ENCODE peak calls at places on chromosome 22, in eight cellular contexts. G is GM20000, Y is fibroblast of pulmonary artery, I is Calu3, S is tibial nerve, L is AG09319, K is HFFc6, V is thoracic aorta. J is an unnamed sample.

GRCh38 chr22:38484244-38484643 is 16.3 kb downstream of the KDELR3 start:
- DNase-seq in G (no peak), Y (no peak), I (no peak), S (no peak), L (no peak), K (no peak), V (no peak), J (no peak)

GRCh38 chr22:32325811-32326237 is 31.8 kb upstream of the RFPL3 start:
- DNase-seq in G (no peak), Y (no peak), I (no peak), S (no peak), L (no peak), K (no peak), V (no peak), J (no peak)

GRCh38 chr22:17334054-17334453 is 35.2 kb upstream of the CECR2 start:
- DNase-seq in G (no peak), Y (no peak), I (no peak), S (no peak), L (no peak), K (no peak), V (no peak), J (no peak)

GRCh38 chr22:48961705-48962104 is 866.0 kb downstream of the BRD1 start:
- DNase-seq in G (no peak), Y (no peak), I (no peak), S (no peak), L (no peak), K (no peak), V (no peak), J (no peak)

GRCh38 chr22:30885591-30885990 is 83.0 kb downstream of the MORC2 start:
- DNase-seq in G (no peak), Y (no peak), I (no peak), S (no peak), L (no peak), K (no peak), V (no peak), J (no peak)

GRCh38 chr22:39448205-39449054 is 8.4 kb upstream of the MGAT3 start:
- DNase-seq in G (no peak), Y (no peak), I (peak), S (no peak), L (no peak), K (no peak), V (no peak), J (no peak)

GRCh38 chr22:35349704-35350538 is 31.0 kb upstream of the HMOX1 start:
- DNase-seq in G (no peak), Y (no peak), I (no peak), S (no peak), L (no peak), K (no peak), V (no peak), J (no peak)

GRCh38 chr22:39381009-39381755 is 18.4 kb upstream of the TAB1 start:
- DNase-seq in G (no peak), Y (no peak), I (no peak), S (no peak), L (no peak), K (no peak), V (no peak), J (no peak)

GRCh38 chr22:48886604-48887393 is 940.9 kb downstream of the BRD1 start:
- DNase-seq in G (no peak), Y (no peak), I (no peak), S (no peak), L (no peak), K (no peak), V (no peak), J (no peak)

GRCh38 chr22:21876486-21877176 is 9.2 kb upstream of the MAPK1 start:
- DNase-seq in G (no peak), Y (peak), I (no peak), S (no peak), L (peak), K (peak), V (no peak), J (peak)

GRCh38 chr22:23385301-23386244 is 194.5 kb downstream of the IGLL1 start:
- DNase-seq in G (peak), Y (peak), I (peak), S (peak), L (peak), K (peak), V (peak), J (peak)

GRCh38 chr22:48959496-48959895 is 868.2 kb downstream of the BRD1 start:
- DNase-seq in G (no peak), Y (no peak), I (no peak), S (no peak), L (no peak), K (no peak), V (no peak), J (no peak)

GRCh38 chr22:48319321-48320047 is 1508.2 kb downstream of the BRD1 start:
- DNase-seq in G (no peak), Y (no peak), I (no peak), S (no peak), L (no peak), K (no peak), V (no peak), J (no peak)

GRCh38 chr22:30423959-30424380 is 1.6 kb upstream of the MTFP1 start:
- DNase-seq in G (peak), Y (peak), I (peak), S (peak), L (peak), K (peak), V (peak), J (peak)

GRCh38 chr22:32103648-32104326 is 55.3 kb downstream of the C22orf42 start:
- DNase-seq in G (no peak), Y (peak), I (no peak), S (no peak), L (no peak), K (peak), V (no peak), J (no peak)

GRCh38 chr22:26416670-26417270 is 12.3 kb upstream of the ASPHD2 start:
- DNase-seq in G (no peak), Y (peak), I (peak), S (no peak), L (no peak), K (peak), V (no peak), J (no peak)

GRCh38 chr22:39128508-39128907 is 24.0 kb downstream of the CBX7 start:
- DNase-seq in G (peak), Y (no peak), I (no peak), S (no peak), L (no peak), K (no peak), V (no peak), J (peak)

GRCh38 chr22:24134090-24134846 is 47.0 kb upstream of the SUSD2 start:
- DNase-seq in G (no peak), Y (no peak), I (no peak), S (no peak), L (no peak), K (no peak), V (no peak), J (no peak)

GRCh38 chr22:38244106-38244505 is 28.7 kb downstream of the TMEM184B start:
- DNase-seq in G (no peak), Y (no peak), I (no peak), S (no peak), L (no peak), K (no peak), V (no peak), J (no peak)

GRCh38 chr22:30436196-30436595 is 10.6 kb downstream of the MTFP1 start:
- DNase-seq in G (no peak), Y (no peak), I (no peak), S (no peak), L (no peak), K (no peak), V (no peak), J (no peak)

GRCh38 chr22:40175571-40176105 is 2.1 kb upstream of the TNRC6B start:
- DNase-seq in G (no peak), Y (no peak), I (no peak), S (no peak), L (no peak), K (no peak), V (no peak), J (no peak)

GRCh38 chr22:20430641-20431519 is 6.7 kb downstream of the SCARF2 start:
- DNase-seq in G (peak), Y (no peak), I (peak), S (no peak), L (no peak), K (no peak), V (no peak), J (peak)

GRCh38 chr22:17241571-17242310 is 22.5 kb upstream of the ADA2 start:
- DNase-seq in G (no peak), Y (no peak), I (no peak), S (no peak), L (no peak), K (no peak), V (no peak), J (no peak)

GRCh38 chr22:41062146-41062545 is 30.2 kb upstream of the EP300 start:
- DNase-seq in G (no peak), Y (no peak), I (no peak), S (no peak), L (no peak), K (no peak), V (no peak), J (no peak)

GRCh38 chr22:21680830-21681565 is 15.2 kb downstream of the PPIL2 start:
- DNase-seq in G (no peak), Y (no peak), I (no peak), S (no peak), L (no peak), K (no peak), V (no peak), J (no peak)

GRCh38 chr22:24106385-24107381 is 74.6 kb upstream of the SUSD2 start:
- DNase-seq in G (peak), Y (no peak), I (no peak), S (no peak), L (peak), K (no peak), V (no peak), J (peak)

GRCh38 chr22:44828193-44828592 is 75.8 kb downstream of the ARHGAP8 start:
- DNase-seq in G (peak), Y (no peak), I (peak), S (no peak), L (no peak), K (no peak), V (no peak), J (peak)
- TF ChIP-seq CTCF in G (no peak), Y (peak), I (peak), S (no peak), L (peak), K (peak), V (no peak), J (peak)

DNA sequence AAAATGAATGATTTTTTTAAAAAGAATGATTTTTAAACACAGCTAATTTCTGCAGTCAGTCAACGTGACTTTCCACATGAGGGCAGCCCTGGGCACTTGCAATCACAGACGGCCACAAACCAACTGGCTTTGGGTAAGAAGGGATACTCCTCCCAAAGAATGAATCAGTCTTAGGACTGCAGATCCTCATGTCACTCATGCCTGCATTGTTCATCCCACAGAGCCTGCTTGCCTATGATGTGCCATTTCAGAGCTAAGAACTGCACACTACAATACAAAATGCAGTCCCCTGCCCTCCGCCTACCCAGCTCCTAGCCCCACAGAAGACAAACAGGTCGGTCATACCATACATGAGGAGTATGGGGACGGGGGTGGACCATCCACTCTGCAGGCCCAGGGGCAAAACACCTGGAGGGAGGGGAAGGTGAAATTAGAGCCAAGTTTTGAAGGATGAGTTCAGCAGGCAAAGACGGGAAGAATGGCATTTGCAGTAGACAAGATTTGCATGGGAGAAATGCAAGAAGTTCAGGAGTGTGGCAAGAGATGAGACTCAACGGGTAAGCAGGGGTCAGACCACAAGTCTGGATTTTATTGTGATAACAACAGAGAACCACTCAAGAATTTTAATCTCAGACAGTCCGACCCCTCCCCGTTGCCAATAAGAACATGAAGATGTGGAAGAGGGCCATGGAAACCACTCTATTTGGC is 24.7 kb downstream of the PACSIN2 start:
- DNase-seq in G (no peak), Y (peak), I (peak), S (no peak), L (no peak), K (peak), V (no peak), J (no peak)
- TF ChIP-seq CTCF in G (no peak), Y (peak), I (no peak), S (no peak), L (peak), K (peak), V (peak), J (no peak)

GRCh38 chr22:47012589-47013365 is 250.3 kb downstream of the TBC1D22A start:
- DNase-seq in G (no peak), Y (no peak), I (no peak), S (no peak), L (no peak), K (no peak), V (no peak), J (no peak)
- TF ChIP-seq CTCF in G (no peak), Y (peak), I (no peak), S (no peak), L (no peak), K (peak), V (no peak), J (no peak)

DNA sequence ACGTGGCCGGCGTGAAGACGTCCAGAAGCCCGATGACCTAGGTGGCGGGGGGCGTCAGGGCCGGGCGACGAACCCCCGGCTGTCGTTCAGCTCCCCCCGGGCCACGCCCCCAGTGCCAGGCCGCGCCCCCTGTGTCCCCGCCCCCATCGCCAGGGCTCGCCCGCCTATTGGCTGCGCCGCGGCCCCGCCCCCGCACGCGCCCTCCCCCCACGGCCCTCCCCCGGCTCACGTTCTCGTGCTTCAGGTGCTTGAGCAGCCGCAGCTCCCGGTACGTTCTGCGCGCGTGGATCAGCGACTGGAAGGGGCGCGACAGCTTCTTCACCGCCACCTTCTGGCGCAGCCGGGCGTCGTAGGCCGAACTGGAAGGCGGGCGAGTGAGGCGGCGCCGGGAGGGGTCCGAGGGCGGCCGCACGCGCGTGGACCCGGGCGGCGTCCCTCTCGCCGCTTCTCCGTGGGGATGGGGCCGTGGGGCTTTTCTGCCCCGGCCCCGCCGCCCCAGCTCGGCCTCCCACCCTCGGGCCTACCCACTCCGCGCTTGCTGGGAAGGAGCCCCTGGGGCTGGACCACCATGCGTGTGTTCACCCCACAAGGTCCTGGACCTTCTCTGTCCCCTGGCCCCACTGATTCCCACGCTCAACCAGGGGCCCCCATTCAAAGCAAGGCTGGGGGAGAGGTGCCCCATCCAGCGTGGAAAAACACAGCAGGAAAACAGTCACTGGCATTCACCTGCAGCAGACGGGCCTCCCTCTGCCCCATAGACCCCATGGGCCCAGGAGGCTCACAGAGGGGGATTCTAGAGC is 2.4 kb downstream of the MAPK11 start:
- DNase-seq in G (peak), Y (peak), I (no peak), S (peak), L (no peak), K (peak), V (no peak), J (peak)
- TF ChIP-seq CTCF in G (peak), Y (peak), I (no peak), S (no peak), L (peak), K (peak), V (peak), J (peak)

DNA sequence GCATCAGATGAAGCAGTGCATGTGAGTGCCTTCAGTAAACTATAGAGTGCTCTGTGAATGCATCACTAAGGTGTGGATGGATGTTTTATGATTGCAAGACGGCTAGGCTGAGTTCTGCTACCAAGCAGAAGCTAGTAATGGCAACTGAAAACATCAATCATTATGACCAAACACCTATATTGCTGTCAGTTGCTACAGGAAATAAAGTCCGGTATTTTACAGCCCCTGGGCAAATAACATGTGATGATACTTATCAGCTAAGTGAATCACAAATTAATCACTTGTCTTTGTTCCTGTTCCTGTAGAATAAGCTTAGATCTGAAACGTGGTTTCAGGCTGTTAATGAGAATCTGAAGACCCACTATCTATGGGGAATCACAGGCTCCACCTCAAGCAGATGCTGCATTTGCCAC is 253.9 kb upstream of the PITPNB start:
- DNase-seq in G (no peak), Y (no peak), I (no peak), S (no peak), L (no peak), K (peak), V (no peak), J (no peak)
- TF ChIP-seq CTCF in G (no peak), Y (no peak), I (no peak), S (no peak), L (no peak), K (no peak), V (no peak), J (no peak)

GRCh38 chr22:37177755-37178154 is 10.3 kb downstream of the C1QTNF6 start:
- DNase-seq in G (no peak), Y (no peak), I (no peak), S (no peak), L (no peak), K (no peak), V (no peak), J (no peak)

GRCh38 chr22:37177221-37177620 is 10.8 kb downstream of the C1QTNF6 start:
- DNase-seq in G (no peak), Y (no peak), I (no peak), S (no peak), L (no peak), K (no peak), V (no peak), J (peak)

GRCh38 chr22:37174964-37175363 is 13.1 kb downstream of the C1QTNF6 start:
- DNase-seq in G (no peak), Y (no peak), I (no peak), S (no peak), L (no peak), K (no peak), V (no peak), J (no peak)

GRCh38 chr22:37175414-37176144 is 12.5 kb downstream of the C1QTNF6 start:
- DNase-seq in G (no peak), Y (no peak), I (no peak), S (no peak), L (no peak), K (no peak), V (no peak), J (no peak)

DNA sequence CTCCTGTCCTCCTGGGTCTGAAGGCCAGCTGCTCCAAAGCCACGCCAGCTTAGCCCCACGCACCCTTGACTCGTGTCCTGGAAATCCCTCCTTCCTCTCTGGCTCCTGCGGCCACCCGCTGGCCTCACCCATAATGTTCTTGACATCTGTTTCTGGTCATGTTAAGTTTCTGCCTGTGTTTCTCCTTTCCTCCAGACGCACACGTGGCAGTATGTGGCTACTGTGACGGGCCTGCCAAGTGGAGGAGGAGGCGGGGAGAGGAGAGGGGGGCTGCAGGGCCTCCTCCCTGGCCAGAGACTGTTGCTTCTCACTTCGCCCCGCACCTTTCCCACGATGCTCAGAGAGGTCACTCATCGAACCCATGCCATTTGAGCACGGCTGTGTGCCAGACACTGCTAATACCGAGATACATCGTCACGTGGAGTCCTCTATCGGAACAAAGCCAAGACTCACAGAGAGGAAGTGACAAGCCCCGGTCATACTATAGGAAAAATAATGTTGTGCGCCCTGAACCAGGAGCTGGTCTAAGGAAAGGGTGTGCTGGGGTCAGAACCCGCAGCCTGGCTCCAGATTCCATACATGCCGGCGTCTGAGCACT is 11.5 kb downstream of the C1QTNF6 start:
- DNase-seq in G (no peak), Y (peak), I (no peak), S (peak), L (no peak), K (peak), V (no peak), J (peak)
- TF ChIP-seq CTCF in G (no peak), Y (no peak), I (no peak), S (no peak), L (no peak), K (no peak), V (no peak), J (no peak)

GRCh38 chr22:44430716-44431115 is 67.3 kb downstream of the RTL6 start:
- DNase-seq in G (no peak), Y (no peak), I (no peak), S (no peak), L (no peak), K (no peak), V (no peak), J (peak)
- TF ChIP-seq CTCF in G (no peak), Y (no peak), I (no peak), S (no peak), L (no peak), K (no peak), V (no peak), J (no peak)